ENCODE peak calls at places on chromosomes 11 and 22, in four cellular contexts. One of them, this sample, is unnamed.

GRCh38 chr22:44752285-44753188 is at the start of gene ARHGAP8:
- DNase-seq in GM12878: no peak
- DNase-seq in K562: no peak
- DNase-seq in HL-60: no peak
- DNase-seq in this sample: no peak

GRCh38 chr11:125402436-125402835 is 93.6 kb downstream of the FEZ1 start:
- DNase-seq in K562: peak; percentile 12
- DNase-seq in GM12878: no peak
- DNase-seq in HL-60: no peak
- DNase-seq in this sample: no peak

GRCh38 chr11:8249482-8249881 is 14.2 kb downstream of the LMO1 start:
- DNase-seq in K562: no peak
- DNase-seq in HL-60: no peak
- DNase-seq in GM12878: no peak
- DNase-seq in this sample: no peak

GRCh38 chr11:97269527-97269926 is 879.7 kb downstream of the JRKL start:
- DNase-seq in GM12878: no peak
- DNase-seq in HL-60: no peak
- DNase-seq in K562: no peak
- DNase-seq in this sample: no peak

GRCh38 chr11:14644396-14645246 is 1.0 kb downstream of the PDE3B start:
- DNase-seq in HL-60: no peak
- DNase-seq in K562: peak; percentile 60
- DNase-seq in GM12878: no peak
- DNase-seq in this sample: peak; percentile 22

GRCh38 chr11:126282361-126282741 is 542 bp upstream of the TIRAP start:
- DNase-seq in GM12878: no peak
- DNase-seq in K562: no peak
- DNase-seq in HL-60: no peak
- DNase-seq in this sample: no peak

GRCh38 chr11:131945695-131946094 is 575.3 kb downstream of the NTM start:
- DNase-seq in HL-60: no peak
- DNase-seq in GM12878: no peak
- DNase-seq in K562: no peak
- DNase-seq in this sample: no peak

GRCh38 chr22:50208939-50209892 is 8.4 kb downstream of the SELENOO start:
- DNase-seq in GM12878: no peak
- DNase-seq in K562: no peak
- DNase-seq in HL-60: no peak
- DNase-seq in this sample: no peak

GRCh38 chr11:60912223-60912850 is 1.6 kb upstream of the TMEM109 start:
- DNase-seq in K562: no peak
- DNase-seq in GM12878: no peak
- DNase-seq in HL-60: no peak
- DNase-seq in this sample: no peak

GRCh38 chr22:44664149-44664548 is 37.9 kb upstream of the PRR5 start:
- DNase-seq in GM12878: no peak
- DNase-seq in K562: no peak
- DNase-seq in HL-60: peak; percentile 43
- DNase-seq in this sample: no peak

GRCh38 chr11:72712168-72712721 is 38.0 kb upstream of the PDE2A start:
- DNase-seq in GM12878: no peak
- DNase-seq in K562: no peak
- DNase-seq in HL-60: no peak
- DNase-seq in this sample: no peak

GRCh38 chr11:3043315-3043871 is 13.8 kb downstream of the CARS1 start:
- DNase-seq in K562: no peak
- DNase-seq in HL-60: no peak
- DNase-seq in GM12878: no peak
- DNase-seq in this sample: no peak
- TF ChIP-seq SPI1 in K562: no peak
- TF ChIP-seq SPI1 in HL-60: no peak
- TF ChIP-seq SPI1 in GM12878: no peak
- TF ChIP-seq SPI1 in this sample: no peak

DNA sequence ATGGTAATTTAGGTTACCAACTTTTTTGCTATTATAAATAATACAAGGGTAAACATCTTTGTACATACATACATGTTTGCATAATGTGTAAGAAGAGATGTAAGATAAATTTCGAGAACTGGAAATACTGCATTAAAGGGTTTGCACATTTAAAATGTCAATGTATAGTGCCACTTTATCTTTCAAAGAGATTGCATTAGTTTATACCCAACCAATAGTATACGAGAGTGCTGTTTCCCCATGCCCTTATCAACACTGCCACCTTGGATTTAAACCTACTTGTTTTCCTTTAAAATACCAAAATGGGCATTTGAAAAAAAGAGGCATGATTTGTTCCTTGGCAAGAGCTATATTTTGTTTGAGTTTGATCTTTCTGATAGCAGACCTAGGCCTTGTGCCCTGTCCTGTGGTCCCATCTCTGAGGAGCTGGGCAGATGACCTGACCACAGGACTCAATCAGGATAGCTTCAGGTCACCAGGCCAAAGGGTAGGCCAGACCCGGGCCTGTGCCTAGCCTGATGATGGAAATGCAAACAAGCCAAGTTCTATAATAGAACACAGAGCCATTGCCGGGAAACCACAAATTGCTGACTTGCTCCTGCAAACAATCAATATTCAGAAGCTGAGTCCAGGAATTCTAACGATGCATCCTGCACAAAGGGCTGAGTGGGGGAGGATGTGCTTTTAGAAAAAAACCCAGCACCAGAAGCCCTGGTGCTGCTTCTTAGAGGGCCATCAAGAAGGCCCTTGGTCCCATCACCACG is 16.8 kb upstream of the ALG8 start:
- DNase-seq in GM12878: no peak
- DNase-seq in HL-60: no peak
- DNase-seq in K562: no peak
- DNase-seq in this sample: no peak
- TF ChIP-seq SPI1 in GM12878: no peak
- TF ChIP-seq SPI1 in HL-60: no peak
- TF ChIP-seq SPI1 in K562: no peak
- TF ChIP-seq SPI1 in this sample: no peak

GRCh38 chr11:96246718-96247540 is 96.1 kb downstream of the MAML2 start:
- DNase-seq in HL-60: no peak
- DNase-seq in GM12878: no peak
- DNase-seq in K562: no peak
- DNase-seq in this sample: no peak
- TF ChIP-seq SPI1 in HL-60: no peak
- TF ChIP-seq SPI1 in GM12878: no peak
- TF ChIP-seq SPI1 in K562: no peak
- TF ChIP-seq SPI1 in this sample: no peak

DNA sequence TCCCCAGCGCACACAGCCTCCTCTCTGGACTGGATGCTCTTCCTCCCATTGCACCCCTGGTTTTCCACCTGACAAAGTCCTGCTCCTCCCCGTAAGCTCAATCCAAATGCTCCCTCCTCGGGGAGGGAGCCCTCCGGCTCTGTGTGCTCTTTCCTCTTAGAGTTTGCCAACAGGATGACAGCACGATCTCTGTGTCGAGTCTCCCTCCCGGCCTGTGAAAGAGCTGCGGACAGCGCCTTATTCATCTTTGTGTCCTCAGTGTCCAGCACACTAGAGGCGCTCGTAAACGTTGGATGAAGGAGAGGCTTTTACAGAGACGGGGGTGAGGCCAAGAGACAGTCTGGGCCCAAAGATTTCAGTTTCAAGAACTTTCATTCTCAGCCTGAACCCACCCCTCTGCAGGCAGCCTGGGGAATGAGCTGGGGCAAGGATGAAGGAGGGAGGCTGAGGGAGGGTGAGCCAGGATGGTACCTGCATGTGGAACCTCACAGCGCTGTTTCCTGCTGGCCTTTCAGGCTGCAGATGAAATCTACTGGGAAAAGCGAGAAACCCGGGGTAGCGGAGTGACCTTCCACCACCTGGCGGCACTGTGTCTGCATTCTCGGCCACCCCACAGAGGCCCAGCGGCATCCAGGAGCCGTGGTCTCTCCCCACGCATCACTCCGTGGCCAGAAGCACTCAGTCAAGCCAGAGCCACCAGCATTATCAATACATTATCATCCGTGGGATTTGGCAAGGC is 8.5 kb upstream of the TMPRSS4 start:
- DNase-seq in K562: peak; percentile 63
- DNase-seq in GM12878: no peak
- DNase-seq in HL-60: no peak
- DNase-seq in this sample: no peak
- TF ChIP-seq SPI1 in K562: no peak
- TF ChIP-seq SPI1 in GM12878: no peak
- TF ChIP-seq SPI1 in HL-60: no peak
- TF ChIP-seq SPI1 in this sample: no peak

GRCh38 chr22:46004105-46004866 is 27.3 kb upstream of the WNT7B start:
- DNase-seq in HL-60: no peak
- DNase-seq in K562: no peak
- DNase-seq in GM12878: no peak
- DNase-seq in this sample: no peak
- TF ChIP-seq SPI1 in HL-60: no peak
- TF ChIP-seq SPI1 in K562: no peak
- TF ChIP-seq SPI1 in GM12878: no peak
- TF ChIP-seq SPI1 in this sample: no peak

GRCh38 chr11:68010058-68011041 is at the start of gene ALDH3B1:
- DNase-seq in HL-60: peak; percentile 89
- DNase-seq in K562: peak; percentile 86
- DNase-seq in GM12878: no peak
- DNase-seq in this sample: no peak
- TF ChIP-seq SPI1 in HL-60: peak; percentile 35
- TF ChIP-seq SPI1 in K562: no peak
- TF ChIP-seq SPI1 in GM12878: no peak
- TF ChIP-seq SPI1 in this sample: no peak

GRCh38 chr11:59174664-59175033 is 2.7 kb downstream of the DTX4 start:
- DNase-seq in K562: no peak
- DNase-seq in HL-60: no peak
- DNase-seq in GM12878: no peak
- DNase-seq in this sample: no peak
- TF ChIP-seq SPI1 in K562: no peak
- TF ChIP-seq SPI1 in HL-60: no peak
- TF ChIP-seq SPI1 in GM12878: no peak
- TF ChIP-seq SPI1 in this sample: no peak

DNA sequence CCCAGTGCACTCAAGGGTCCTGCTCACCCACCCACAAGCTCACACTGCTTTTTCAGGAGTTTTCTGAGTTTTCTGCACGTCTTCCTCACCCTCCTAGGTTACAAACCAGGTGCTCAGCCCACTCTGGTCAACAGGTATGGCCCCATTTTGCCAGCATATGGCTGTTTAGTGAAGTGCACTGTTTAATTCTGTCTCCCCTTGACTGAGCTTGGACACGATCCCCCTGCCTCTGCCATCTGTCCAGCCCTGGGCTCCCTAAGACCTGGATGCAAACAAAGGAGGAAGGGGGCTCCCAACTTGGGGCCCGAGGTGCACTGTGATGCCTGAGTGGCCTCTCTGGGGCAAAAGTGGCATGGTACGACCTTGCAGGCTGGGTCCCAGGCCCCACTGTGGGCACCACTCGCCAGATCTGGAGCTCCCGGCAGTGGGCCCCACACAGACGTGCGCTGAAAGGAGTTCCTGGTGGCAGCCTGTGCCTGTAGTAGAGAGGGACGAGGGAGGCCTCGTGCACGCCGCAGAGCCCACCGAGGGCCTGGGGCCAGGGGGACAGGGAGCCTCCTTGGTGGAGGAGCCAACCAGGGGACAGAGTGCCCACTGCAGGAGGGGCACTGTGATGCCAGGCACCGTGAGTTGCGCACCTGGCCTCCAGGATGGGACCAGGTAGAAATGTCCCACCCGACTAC is 37.3 kb upstream of the COMT start:
- DNase-seq in K562: no peak
- DNase-seq in HL-60: no peak
- DNase-seq in GM12878: no peak
- DNase-seq in this sample: no peak
- TF ChIP-seq SPI1 in K562: no peak
- TF ChIP-seq SPI1 in HL-60: no peak
- TF ChIP-seq SPI1 in GM12878: no peak
- TF ChIP-seq SPI1 in this sample: no peak

GRCh38 chr22:27531782-27532530 is 269.6 kb downstream of the MN1 start:
- DNase-seq in GM12878: no peak
- DNase-seq in K562: no peak
- DNase-seq in HL-60: no peak
- DNase-seq in this sample: no peak
- TF ChIP-seq SPI1 in GM12878: no peak
- TF ChIP-seq SPI1 in K562: no peak
- TF ChIP-seq SPI1 in HL-60: no peak
- TF ChIP-seq SPI1 in this sample: no peak

This sample was measured in GM12891.